ENCODE peak calls at places on chromosome 4, in seven cellular contexts. F, V, E, Z, P, C and L are unnamed samples.

GRCh38 chr4:14264437-14264836 is 636.9 kb upstream of the BOD1L1 start:
- DNase-seq in F (no peak), V (no peak), E (no peak), Z (no peak), P (no peak), C (no peak), L (no peak)

GRCh38 chr4:111664546-111664945 is 480.7 kb upstream of the FAM241A start:
- DNase-seq in F (no peak), V (no peak), E (no peak), Z (no peak), P (no peak), C (no peak), L (no peak)

GRCh38 chr4:76751612-76752343 is 146.2 kb downstream of the SOWAHB start:
- DNase-seq in F (no peak), V (no peak), E (no peak), Z (no peak), P (no peak), C (no peak), L (peak; percentile 14)

GRCh38 chr4:122652379-122652778 is 31.5 kb upstream of the IL21 start:
- DNase-seq in F (no peak), V (peak; percentile 15), E (no peak), Z (no peak), P (peak; percentile 7), C (peak; percentile 13), L (no peak)

GRCh38 chr4:115274545-115274944 is 161.1 kb upstream of the NDST4 start:
- DNase-seq in F (no peak), V (no peak), E (no peak), Z (no peak), P (no peak), C (no peak), L (no peak)

GRCh38 chr4:15729910-15730533 is 27.2 kb downstream of the BST1 start:
- DNase-seq in F (no peak), V (no peak), E (no peak), Z (no peak), P (peak; percentile 27), C (no peak), L (no peak)

GRCh38 chr4:169254546-169254983 is 16.2 kb downstream of the SH3RF1 start:
- DNase-seq in F (no peak), V (peak; percentile 40), E (no peak), Z (no peak), P (no peak), C (no peak), L (no peak)

GRCh38 chr4:94527556-94528233 is 76.0 kb downstream of the PDLIM5 start:
- DNase-seq in F (no peak), V (no peak), E (no peak), Z (no peak), P (no peak), C (no peak), L (no peak)

GRCh38 chr4:88751258-88752075 is 53.8 kb upstream of the NAP1L5 start:
- DNase-seq in F (no peak), V (no peak), E (no peak), Z (no peak), P (no peak), C (no peak), L (no peak)

GRCh38 chr4:185567828-185568442 is 32.6 kb upstream of the PDLIM3 start:
- DNase-seq in F (peak; percentile 27), V (peak; percentile 50), E (no peak), Z (peak; percentile 89), P (no peak), C (peak; percentile 44), L (peak; percentile 91)

GRCh38 chr4:88457307-88458090 is 580 bp downstream of the HERC5 start:
- DNase-seq in F (peak; percentile 94), V (peak; percentile 55), E (peak; percentile 54), Z (peak; percentile 77), P (peak; percentile 5), C (peak; percentile 40), L (no peak)

GRCh38 chr4:11073621-11074051 is 355.1 kb downstream of the HS3ST1 start:
- DNase-seq in F (no peak), V (peak; percentile 79), E (no peak), Z (no peak), P (no peak), C (peak; percentile 11), L (no peak)

GRCh38 chr4:3074846-3075651 is 568 bp downstream of the HTT start:
- DNase-seq in F (peak; percentile 80), V (peak; percentile 24), E (peak; percentile 42), Z (peak; percentile 73), P (peak; percentile 37), C (peak; percentile 64), L (no peak)
- H3K4me1 ChIP-seq in F (peaks cover 22% of the 10 kb centered on the region), V (peaks cover 3% of the 10 kb centered on the region), E (peaks cover 36% of the 10 kb centered on the region), Z (no peaks in the 10 kb centered on the region), P (peaks cover 14% of the 10 kb centered on the region), C (peaks cover 19% of the 10 kb centered on the region), L (peaks cover 32% of the 10 kb centered on the region)

DNA sequence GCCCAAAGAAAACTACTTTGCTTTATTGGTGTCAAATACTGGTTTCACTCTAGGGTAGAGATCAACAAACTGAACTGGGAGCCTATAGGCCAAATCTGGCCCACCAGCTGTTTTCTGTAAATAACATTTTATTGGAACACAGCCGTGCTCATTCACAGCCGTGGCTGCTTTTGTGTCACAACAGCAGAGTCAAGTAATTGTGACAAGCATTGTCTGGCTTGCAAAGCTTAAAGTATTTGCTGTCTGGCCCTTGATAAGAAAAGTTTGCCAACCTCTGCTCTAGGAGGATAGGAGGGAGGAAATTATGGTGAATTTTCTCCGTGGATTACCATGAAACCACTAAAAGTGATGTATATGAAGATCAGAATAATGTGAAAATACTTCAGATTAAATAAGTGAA is 53.4 kb downstream of the GPAT3 start:
- DNase-seq in F (no peak), V (no peak), E (no peak), Z (no peak), P (no peak), C (no peak), L (no peak)
- TF ChIP-seq EP300 in F (no peak), V (no peak), E (no peak), Z (no peak), P (no peak), C (no peak), L (no peak)

GRCh38 chr4:173414456-173414855 is 15.5 kb upstream of the SCRG1 start:
- DNase-seq in F (no peak), V (no peak), E (no peak), Z (no peak), P (no peak), C (no peak), L (no peak)
- H3K27ac ChIP-seq in F (no peak overlapping the region), V (no peak overlapping the region), E (no peak overlapping the region), Z (peak overlapping the region; percentile 52), P (no peak overlapping the region), C (no peak overlapping the region), L (no peak overlapping the region)

GRCh38 chr4:143186202-143186601 is 1.5 kb downstream of the USP38 start:
- DNase-seq in F (no peak), V (no peak), E (no peak), Z (no peak), P (no peak), C (no peak), L (no peak)
- H3K4me1 ChIP-seq in F (peaks cover 60% of the 10 kb centered on the region), V (no peaks in the 10 kb centered on the region), E (peaks cover 18% of the 10 kb centered on the region), Z (no peaks in the 10 kb centered on the region), P (peaks cover 28% of the 10 kb centered on the region), C (peaks cover 31% of the 10 kb centered on the region), L (peaks cover 54% of the 10 kb centered on the region)

DNA sequence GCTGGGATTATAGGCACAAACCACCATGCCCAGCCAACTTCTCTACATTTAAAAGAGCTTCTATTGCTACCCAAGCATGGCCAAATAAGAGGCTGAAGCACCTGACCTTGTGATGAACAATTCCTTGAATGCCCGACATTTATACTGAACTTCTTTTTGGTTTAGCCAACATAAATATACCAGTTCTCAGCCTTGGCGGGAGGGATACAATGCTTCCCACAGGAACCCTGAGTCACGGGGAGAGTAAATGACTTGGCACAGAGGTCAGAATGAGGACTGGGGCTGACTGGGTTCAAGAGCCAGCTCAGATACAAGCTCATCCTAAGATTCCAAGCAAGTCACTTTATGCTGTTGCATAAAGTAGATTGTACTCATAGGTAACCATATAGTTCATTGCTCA is 6.1 kb downstream of the HOPX start:
- DNase-seq in F (no peak), V (no peak), E (no peak), Z (no peak), P (no peak), C (no peak), L (no peak)
- TF ChIP-seq EP300 in F (no peak), V (no peak), E (no peak), Z (no peak), P (no peak), C (no peak), L (no peak)

GRCh38 chr4:68594678-68595077 is 18.6 kb upstream of the UGT2B17 start:
- DNase-seq in F (no peak), V (no peak), E (no peak), Z (no peak), P (no peak), C (no peak), L (no peak)

GRCh38 chr4:68597489-68597888 is 21.4 kb upstream of the UGT2B17 start:
- DNase-seq in F (no peak), V (no peak), E (no peak), Z (no peak), P (no peak), C (no peak), L (no peak)

DNA sequence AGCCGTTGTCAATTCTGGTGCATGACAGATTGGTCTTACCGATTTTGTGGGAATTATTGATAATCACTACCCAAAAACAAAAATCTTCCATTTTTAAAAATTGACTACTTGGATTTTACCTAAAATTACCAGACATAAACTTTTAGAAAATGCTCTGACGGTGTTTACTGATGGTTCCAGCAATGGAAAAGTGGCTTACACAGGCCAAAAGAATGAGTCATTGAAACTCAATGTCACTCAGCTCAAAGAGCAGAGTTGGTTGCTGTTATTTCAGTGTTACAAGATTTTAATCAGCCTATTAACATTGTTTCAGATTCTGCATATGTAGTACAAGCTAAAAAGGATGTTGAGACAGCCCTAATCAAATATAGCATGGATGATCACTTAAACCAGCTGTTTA is 23.0 kb upstream of the UGT2B17 start:
- DNase-seq in F (no peak), V (no peak), E (no peak), Z (no peak), P (no peak), C (no peak), L (no peak)
- H3K27ac ChIP-seq in F (no peak overlapping the region), V (no peak overlapping the region), E (no peak overlapping the region), Z (no peak overlapping the region), P (no peak overlapping the region), C (no peak overlapping the region), L (no peak overlapping the region)

GRCh38 chr4:56977321-56978012 is at the start of gene NOA1:
- DNase-seq in F (peak; percentile 100), V (peak; percentile 96), E (peak; percentile 99), Z (peak; percentile 99), P (peak; percentile 81), C (peak; percentile 99), L (peak; percentile 99)
- H3K4me1 ChIP-seq in F (peaks cover 52% of the 10 kb centered on the region), V (peaks cover 20% of the 10 kb centered on the region), E (peaks cover 52% of the 10 kb centered on the region), Z (no peaks in the 10 kb centered on the region), P (peaks cover 24% of the 10 kb centered on the region), C (peaks cover 37% of the 10 kb centered on the region), L (peaks cover 46% of the 10 kb centered on the region)

GRCh38 chr4:6307891-6308290 is 38.2 kb downstream of the WFS1 start:
- DNase-seq in F (no peak), V (no peak), E (no peak), Z (no peak), P (no peak), C (no peak), L (no peak)
- TF ChIP-seq EP300 in F (no peak), V (no peak), E (no peak), Z (no peak), P (no peak), C (no peak), L (no peak)

GRCh38 chr4:119755599-119755998 is 127.0 kb upstream of the PDE5A start:
- DNase-seq in F (no peak), V (no peak), E (no peak), Z (no peak), P (no peak), C (no peak), L (no peak)
- H3K27ac ChIP-seq in F (no peak overlapping the region), V (no peak overlapping the region), E (no peak overlapping the region), Z (no peak overlapping the region), P (no peak overlapping the region), C (no peak overlapping the region), L (no peak overlapping the region)